ENCODE peak calls at places on chromosomes 3 and 15, in five cellular contexts. A is cardiac muscle cell, O is PC-3, W is IMR-90, H is GM12878. P is an unnamed sample.

GRCh38 chr3:170809021-170809974 is 60.7 kb downstream of the RPL22L1 start:
- DNase-seq in A (peak; percentile 85), O (peak; percentile 95), W (peak; percentile 83), H (no peak), P (peak; percentile 88)

GRCh38 chr15:79832358-79832757 is 64.5 kb downstream of the MTHFS start:
- DNase-seq in A (no peak), O (no peak), W (no peak), H (no peak), P (no peak)

GRCh38 chr15:91465696-91466095 is 365.6 kb downstream of the SV2B start:
- DNase-seq in A (no peak), O (no peak), W (no peak), H (no peak), P (no peak)

GRCh38 chr15:73321496-73322344 is 47.0 kb downstream of the HCN4 start:
- DNase-seq in A (no peak), O (no peak), W (no peak), H (no peak), P (no peak)

GRCh38 chr15:43879386-43880355 is 52.9 kb downstream of the WDR76 start:
- DNase-seq in A (no peak), O (no peak), W (no peak), H (no peak), P (no peak)

GRCh38 chr15:70035719-70036077 is 62.0 kb downstream of the TLE3 start:
- DNase-seq in A (no peak), O (no peak), W (no peak), H (peak; percentile 71), P (no peak)

GRCh38 chr3:125045194-125045593 is 10.6 kb downstream of the HEG1 start:
- DNase-seq in A (peak; percentile 69), O (no peak), W (no peak), H (no peak), P (peak; percentile 29)

GRCh38 chr3:52841981-52842340 is 7.1 kb upstream of the MUSTN1 start:
- DNase-seq in A (no peak), O (no peak), W (no peak), H (no peak), P (no peak)

GRCh38 chr3:193545304-193545703 is 9.4 kb downstream of the ATP13A4 start:
- DNase-seq in A (no peak), O (no peak), W (no peak), H (no peak), P (no peak)

GRCh38 chr3:190073264-190073663 is 47.4 kb downstream of the P3H2 start:
- DNase-seq in A (no peak), O (no peak), W (peak; percentile 39), H (no peak), P (no peak)

GRCh38 chr3:4948395-4948794 is 30.8 kb upstream of the BHLHE40 start:
- DNase-seq in A (peak; percentile 5), O (peak; percentile 40), W (peak; percentile 43), H (no peak), P (peak; percentile 49)

GRCh38 chr15:94026458-94026967 is 204.8 kb upstream of the MCTP2 start:
- DNase-seq in A (peak; percentile 1), O (peak; percentile 65), W (peak; percentile 55), H (no peak), P (peak; percentile 93)

DNA sequence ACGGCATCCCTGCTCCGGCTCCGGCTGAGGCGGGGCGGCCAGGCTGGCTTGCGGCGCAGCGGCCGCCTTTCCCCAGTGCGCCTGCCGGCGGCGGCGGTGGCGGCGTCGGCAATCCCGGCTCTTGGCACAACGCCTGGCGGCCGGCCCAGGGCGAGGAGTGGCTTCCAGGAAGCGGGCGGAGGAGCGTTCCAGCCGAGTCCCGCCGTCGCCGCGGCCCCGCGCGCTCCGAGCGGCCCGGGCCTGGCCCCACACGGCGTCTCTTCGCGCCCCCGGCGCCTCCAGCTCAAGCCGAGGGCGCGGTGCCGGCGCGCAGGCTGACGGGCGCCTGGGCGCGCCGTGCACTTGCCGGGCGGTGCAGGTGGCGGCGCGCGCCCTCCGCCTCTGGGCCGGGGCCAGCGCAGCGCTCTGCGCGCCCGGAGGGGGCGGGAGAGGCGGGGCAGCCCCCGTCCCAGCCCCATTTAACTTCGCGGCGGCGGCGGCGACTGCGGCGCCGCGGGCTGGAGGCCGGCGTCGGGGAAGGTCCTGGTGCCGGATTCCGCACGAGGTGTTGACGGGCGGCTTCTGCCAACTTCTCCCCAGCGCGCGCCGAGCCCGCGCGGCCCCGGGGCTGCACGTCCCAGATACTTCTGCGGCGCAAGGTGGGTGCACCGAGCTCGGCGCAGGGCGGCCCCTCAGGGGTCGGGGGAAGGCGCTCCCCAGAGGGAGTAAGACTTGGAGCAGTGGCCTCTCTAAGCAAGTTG is at the start of gene ADAMTSL3:
- DNase-seq in A (peak; percentile 78), O (peak; percentile 74), W (no peak), H (no peak), P (peak; percentile 28)
- H3K4me3 ChIP-seq in A (peak within 1 kb of the TSS; percentile 41), O (peak within 1 kb of the TSS; percentile 84), W (no peak within 1 kb of the TSS), H (no peak within 1 kb of the TSS), P (no peak within 1 kb of the TSS)

GRCh38 chr3:157650191-157650590 is 147.0 kb upstream of the VEPH1 start:
- DNase-seq in A (no peak), O (no peak), W (no peak), H (no peak), P (no peak)
- TF ChIP-seq CTCF in A (no peak), O (no peak), W (no peak), H (no peak), P (no peak)

DNA sequence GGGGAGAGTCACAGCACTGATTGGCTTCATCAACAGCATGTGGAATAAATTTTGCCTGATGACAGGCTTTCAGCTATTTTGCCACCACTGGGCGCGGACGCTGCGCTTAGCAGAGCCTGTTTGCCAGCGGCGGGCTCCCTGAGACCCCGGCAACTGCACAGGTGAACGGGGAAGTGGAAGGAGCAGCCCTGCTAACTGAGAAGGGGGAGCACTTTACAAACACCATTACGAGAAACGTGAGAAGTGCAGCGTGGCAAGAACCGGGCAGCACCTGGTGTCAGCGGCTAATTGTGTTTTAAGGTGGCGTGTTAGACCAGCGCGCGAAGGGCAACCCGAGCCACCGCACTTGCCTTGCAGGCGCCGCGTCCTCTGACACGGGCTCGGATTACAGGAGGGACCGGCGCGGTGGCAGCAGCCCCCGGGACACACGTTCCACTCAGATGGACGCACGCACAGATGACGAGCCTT is 307.8 kb upstream of the ARRDC4 start:
- DNase-seq in A (no peak), O (no peak), W (no peak), H (no peak), P (no peak)
- H3K4me3 ChIP-seq in A (peak overlapping the region; percentile 28), O (no peak overlapping the region), W (no peak overlapping the region), H (no peak overlapping the region), P (no peak overlapping the region)

GRCh38 chr3:31693346-31693745 is 160.6 kb downstream of the STT3B start:
- DNase-seq in A (no peak), O (peak; percentile 55), W (no peak), H (no peak), P (no peak)

GRCh38 chr3:31692714-31693113 is 160.0 kb downstream of the STT3B start:
- DNase-seq in A (no peak), O (no peak), W (no peak), H (no peak), P (no peak)

GRCh38 chr3:31696009-31696297 is 163.2 kb downstream of the STT3B start:
- DNase-seq in A (no peak), O (no peak), W (no peak), H (no peak), P (no peak)

GRCh38 chr3:31696815-31697548 is 164.3 kb downstream of the STT3B start:
- DNase-seq in A (no peak), O (no peak), W (no peak), H (no peak), P (no peak)

GRCh38 chr3:31695280-31696008 is 162.7 kb downstream of the STT3B start:
- DNase-seq in A (no peak), O (peak; percentile 25), W (no peak), H (no peak), P (no peak)
- TF ChIP-seq CTCF in A (peak; percentile 28), O (peak; percentile 61), W (peak; percentile 12), H (peak; percentile 56), P (peak; percentile 29)

GRCh38 chr3:71752911-71753715 is 542 bp upstream of the GPR27 start:
- DNase-seq in A (no peak), O (no peak), W (no peak), H (no peak), P (no peak)
- H3K4me3 ChIP-seq in A (peak overlapping the region; percentile 57), O (no peak overlapping the region), W (no peak overlapping the region), H (no peak overlapping the region), P (no peak overlapping the region)

GRCh38 chr15:66650433-66650832 is 51.6 kb upstream of the SMAD6 start:
- DNase-seq in A (no peak), O (no peak), W (no peak), H (no peak), P (peak; percentile 31)

GRCh38 chr15:66651198-66651597 is 50.8 kb upstream of the SMAD6 start:
- DNase-seq in A (no peak), O (no peak), W (no peak), H (no peak), P (no peak)

GRCh38 chr15:66652806-66653205 is 49.2 kb upstream of the SMAD6 start:
- DNase-seq in A (no peak), O (no peak), W (no peak), H (no peak), P (no peak)

GRCh38 chr15:66653398-66653797 is 48.6 kb upstream of the SMAD6 start:
- DNase-seq in A (no peak), O (no peak), W (no peak), H (no peak), P (no peak)

DNA sequence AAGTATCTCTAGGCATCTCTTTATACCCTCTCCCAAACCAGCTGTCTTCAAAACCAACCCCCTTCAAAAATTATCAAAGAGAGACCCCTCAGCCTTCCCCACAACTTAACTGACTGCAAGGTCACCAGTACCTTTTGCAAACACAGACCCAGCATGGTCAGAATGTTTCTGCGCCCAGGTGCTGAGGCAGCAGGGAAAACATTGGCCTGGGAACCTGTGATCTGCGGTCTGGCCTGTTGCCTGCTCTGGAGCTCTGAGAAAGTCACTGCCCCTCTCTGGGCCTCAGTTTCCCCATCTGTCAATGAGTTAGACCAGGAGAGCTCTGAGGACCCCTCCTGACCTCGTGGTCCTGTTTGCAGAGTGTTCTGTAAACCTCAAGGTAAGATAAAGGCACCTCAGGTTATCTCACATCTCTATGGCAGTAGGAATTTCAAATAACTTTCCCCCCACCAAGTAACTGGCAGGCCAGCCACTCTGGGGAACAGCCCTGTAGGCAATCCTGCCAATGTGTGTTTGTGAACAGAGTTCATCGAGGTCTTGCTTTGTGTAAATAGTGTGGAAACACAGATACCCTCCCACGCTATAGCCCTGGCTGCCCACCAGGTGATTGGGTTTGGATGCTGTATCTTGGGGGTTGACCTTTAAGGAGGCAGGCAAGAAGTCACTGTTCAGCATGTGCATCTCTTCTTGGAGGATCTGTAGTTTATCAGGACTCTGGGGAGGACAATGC is 50.0 kb upstream of the SMAD6 start:
- DNase-seq in A (no peak), O (no peak), W (no peak), H (no peak), P (no peak)
- TF ChIP-seq CTCF in A (no peak), O (no peak), W (no peak), H (no peak), P (no peak)

GRCh38 chr3:149534082-149534481 is 59.6 kb downstream of the TM4SF4 start:
- DNase-seq in A (no peak), O (no peak), W (no peak), H (no peak), P (no peak)

GRCh38 chr3:149532463-149533180 is 58.1 kb downstream of the TM4SF4 start:
- DNase-seq in A (no peak), O (no peak), W (no peak), H (no peak), P (no peak)

GRCh38 chr3:149536429-149536828 is 61.9 kb downstream of the TM4SF4 start:
- DNase-seq in A (peak; percentile 72), O (no peak), W (no peak), H (no peak), P (no peak)

GRCh38 chr3:149535395-149535685 is 60.8 kb downstream of the TM4SF4 start:
- DNase-seq in A (no peak), O (no peak), W (no peak), H (no peak), P (peak; percentile 39)

GRCh38 chr3:149534671-149535394 is 60.3 kb downstream of the TM4SF4 start:
- DNase-seq in A (peak; percentile 59), O (no peak), W (peak; percentile 67), H (no peak), P (peak; percentile 68)
- H3K4me3 ChIP-seq in A (no peak overlapping the region), O (no peak overlapping the region), W (no peak overlapping the region), H (no peak overlapping the region), P (no peak overlapping the region)

P was measured in fibroblast of mammary gland.